ENCODE peak calls at places on chromosomes 11 and 22, in five cellular contexts. One of them, this sample, is unnamed.

GRCh38 chr11:36371590-36371989 is 75.5 kb downstream of the PRR5L start:
- DNase-seq in HCT116: no peak
- DNase-seq in K562: no peak
- DNase-seq in H1: no peak
- DNase-seq in GM12878: no peak
- DNase-seq in this sample: no peak

GRCh38 chr11:112343368-112344039 is 82.8 kb upstream of the PLET1 start:
- DNase-seq in HCT116: no peak
- DNase-seq in K562: no peak
- DNase-seq in H1: no peak
- DNase-seq in GM12878: no peak
- DNase-seq in this sample: no peak

GRCh38 chr11:59429924-59430516 is 3.8 kb upstream of the OR5A2 start:
- DNase-seq in HCT116: peak
- DNase-seq in K562: peak
- DNase-seq in H1: no peak
- DNase-seq in GM12878: peak
- DNase-seq in this sample: peak

GRCh38 chr11:33222052-33222451 is 35.1 kb upstream of the HIPK3 start:
- DNase-seq in HCT116: no peak
- DNase-seq in K562: no peak
- DNase-seq in H1: no peak
- DNase-seq in GM12878: no peak
- DNase-seq in this sample: no peak

GRCh38 chr11:75280227-75280671 is 39.7 kb downstream of the TPBGL start:
- DNase-seq in HCT116: peak
- DNase-seq in K562: peak
- DNase-seq in H1: peak
- DNase-seq in GM12878: peak
- DNase-seq in this sample: peak

GRCh38 chr22:35230839-35231584 is 26.3 kb upstream of the HMGXB4 start:
- DNase-seq in HCT116: peak
- DNase-seq in K562: peak
- DNase-seq in H1: no peak
- DNase-seq in GM12878: no peak
- DNase-seq in this sample: peak

GRCh38 chr11:128407962-128408361 is 179.4 kb downstream of the ETS1 start:
- DNase-seq in HCT116: no peak
- DNase-seq in K562: no peak
- DNase-seq in H1: no peak
- DNase-seq in GM12878: no peak
- DNase-seq in this sample: no peak

GRCh38 chr11:75795276-75796090 is 19.5 kb upstream of the UVRAG start:
- DNase-seq in HCT116: no peak
- DNase-seq in K562: no peak
- DNase-seq in H1: no peak
- DNase-seq in GM12878: no peak
- DNase-seq in this sample: peak

GRCh38 chr11:77865805-77866204 is 44.9 kb downstream of the AAMDC start:
- DNase-seq in HCT116: no peak
- DNase-seq in K562: no peak
- DNase-seq in H1: no peak
- DNase-seq in GM12878: no peak
- DNase-seq in this sample: no peak

GRCh38 chr11:28245131-28245530 is 136.9 kb downstream of the METTL15 start:
- DNase-seq in HCT116: no peak
- DNase-seq in K562: no peak
- DNase-seq in H1: no peak
- DNase-seq in GM12878: no peak
- DNase-seq in this sample: no peak

GRCh38 chr22:23845661-23846469 is 7.1 kb upstream of the DERL3 start:
- DNase-seq in HCT116: no peak
- DNase-seq in K562: no peak
- DNase-seq in H1: no peak
- DNase-seq in GM12878: no peak
- DNase-seq in this sample: no peak

GRCh38 chr11:61417670-61418069 is 12.1 kb downstream of the CPSF7 start:
- DNase-seq in HCT116: no peak
- DNase-seq in K562: no peak
- DNase-seq in H1: no peak
- DNase-seq in GM12878: no peak
- DNase-seq in this sample: peak

GRCh38 chr22:20804650-20805049 is 30.7 kb downstream of the SERPIND1 start:
- DNase-seq in HCT116: no peak
- DNase-seq in K562: no peak
- DNase-seq in H1: no peak
- DNase-seq in GM12878: no peak
- DNase-seq in this sample: no peak

GRCh38 chr22:24053481-24054226 is 42.5 kb downstream of the CABIN1 start:
- DNase-seq in HCT116: no peak
- DNase-seq in K562: no peak
- DNase-seq in H1: no peak
- DNase-seq in GM12878: peak
- DNase-seq in this sample: no peak

GRCh38 chr11:113504586-113504985 is 29.4 kb upstream of the DRD2 start:
- DNase-seq in HCT116: no peak
- DNase-seq in K562: no peak
- DNase-seq in H1: no peak
- DNase-seq in GM12878: no peak
- DNase-seq in this sample: no peak

GRCh38 chr11:31820438-31820818 is 9.3 kb upstream of the PAX6 start:
- DNase-seq in HCT116: no peak
- DNase-seq in K562: no peak
- DNase-seq in H1: no peak
- DNase-seq in GM12878: no peak
- DNase-seq in this sample: no peak

GRCh38 chr22:26568207-26568706 is 21.7 kb downstream of the TPST2 start:
- DNase-seq in HCT116: no peak
- DNase-seq in K562: no peak
- DNase-seq in H1: peak
- DNase-seq in GM12878: no peak
- DNase-seq in this sample: no peak

GRCh38 chr11:125170406-125171031 is 6.0 kb downstream of the PKNOX2 start:
- DNase-seq in HCT116: no peak
- DNase-seq in K562: peak
- DNase-seq in H1: no peak
- DNase-seq in GM12878: no peak
- DNase-seq in this sample: no peak

GRCh38 chr22:46085831-46086576 is 64.3 kb upstream of the PPARA start:
- DNase-seq in HCT116: peak
- DNase-seq in K562: peak
- DNase-seq in H1: no peak
- DNase-seq in GM12878: no peak
- DNase-seq in this sample: no peak

DNA sequence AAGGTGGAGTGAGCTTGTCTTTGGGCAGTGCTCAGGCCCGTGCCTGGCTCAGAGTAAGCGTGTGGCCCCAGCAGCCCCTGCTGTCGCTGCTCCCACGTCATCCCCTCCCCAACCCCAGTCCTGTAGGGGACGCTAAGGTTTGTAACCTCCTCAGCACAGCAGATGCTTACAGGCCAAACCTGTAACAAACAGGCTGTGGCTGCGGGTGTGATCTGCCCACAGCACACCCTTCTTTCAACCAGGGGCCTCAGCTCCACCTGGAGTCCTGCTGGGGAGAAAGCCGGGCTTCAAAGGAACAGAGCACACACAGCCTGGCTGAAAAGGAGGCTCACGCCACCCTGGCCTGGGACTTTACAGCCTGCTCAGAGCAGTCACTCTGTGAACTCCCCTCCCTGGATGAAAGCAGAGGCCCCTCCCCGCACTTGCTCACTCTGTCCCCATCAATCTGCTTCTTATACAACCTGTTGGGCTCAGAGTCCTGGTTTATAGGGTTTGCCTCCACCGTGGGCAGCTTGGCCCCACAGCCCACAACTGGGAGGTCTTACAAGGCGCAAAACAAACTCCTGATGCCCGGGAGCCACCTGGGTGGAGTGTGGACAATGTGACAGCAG is 54.3 kb downstream of the SCUBE1 start:
- DNase-seq in HCT116: no peak
- DNase-seq in K562: no peak
- DNase-seq in H1: no peak
- DNase-seq in GM12878: no peak
- DNase-seq in this sample: no peak
- H3K4me3 ChIP-seq in HCT116: no peak
- H3K4me3 ChIP-seq in K562: no peak
- H3K4me3 ChIP-seq in H1: no peak
- H3K4me3 ChIP-seq in GM12878: no peak
- H3K4me3 ChIP-seq in this sample: no peak

GRCh38 chr22:50576806-50577696 is 1.2 kb downstream of the CPT1B start:
- DNase-seq in HCT116: no peak
- DNase-seq in K562: no peak
- DNase-seq in H1: no peak
- DNase-seq in GM12878: no peak
- DNase-seq in this sample: no peak

GRCh38 chr22:50577697-50577986 is 585 bp downstream of the CPT1B start:
- DNase-seq in HCT116: no peak
- DNase-seq in K562: no peak
- DNase-seq in H1: no peak
- DNase-seq in GM12878: no peak
- DNase-seq in this sample: no peak

GRCh38 chr22:50579752-50580151 is 1.5 kb upstream of the CPT1B start:
- DNase-seq in HCT116: no peak
- DNase-seq in K562: no peak
- DNase-seq in H1: no peak
- DNase-seq in GM12878: no peak
- DNase-seq in this sample: no peak

GRCh38 chr22:50577987-50578775 is at the start of gene CPT1B:
- DNase-seq in HCT116: no peak
- DNase-seq in K562: peak
- DNase-seq in H1: no peak
- DNase-seq in GM12878: no peak
- DNase-seq in this sample: no peak

DNA sequence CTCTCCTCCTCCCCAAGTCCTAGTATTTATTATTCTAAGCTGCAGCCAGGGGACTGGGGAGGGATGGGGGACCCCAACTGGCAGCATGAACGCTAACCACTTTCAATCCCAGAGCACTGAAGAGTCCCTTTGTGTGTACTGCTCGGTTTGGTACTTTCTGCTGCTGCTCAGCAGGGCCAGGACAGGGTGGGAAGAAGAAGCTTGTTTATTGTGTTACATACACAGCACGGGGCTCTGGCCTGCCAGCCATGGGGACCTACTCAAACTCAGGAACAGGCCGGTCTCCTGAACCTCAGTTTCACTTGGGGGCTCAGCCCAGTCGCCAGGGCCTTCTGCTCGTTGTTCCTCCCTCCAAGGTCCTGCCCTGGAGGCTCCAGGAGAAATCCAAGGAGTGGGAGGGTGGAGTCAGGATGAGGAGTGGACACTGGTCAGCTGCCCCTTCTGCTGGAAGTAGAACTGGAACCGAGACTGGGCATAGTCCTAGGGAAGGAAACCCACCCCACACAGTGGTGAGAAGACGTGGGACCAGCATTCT is 616 bp upstream of the CPT1B start:
- DNase-seq in HCT116: no peak
- DNase-seq in K562: no peak
- DNase-seq in H1: no peak
- DNase-seq in GM12878: no peak
- DNase-seq in this sample: no peak
- TF ChIP-seq SP1 in HCT116: no peak
- TF ChIP-seq SP1 in K562: no peak
- TF ChIP-seq SP1 in H1: no peak
- TF ChIP-seq SP1 in GM12878: no peak
- TF ChIP-seq SP1 in this sample: no peak

GRCh38 chr11:69842746-69843528 is 23.7 kb upstream of the FGF3 start:
- DNase-seq in HCT116: no peak
- DNase-seq in K562: no peak
- DNase-seq in H1: no peak
- DNase-seq in GM12878: no peak
- DNase-seq in this sample: no peak

GRCh38 chr11:69841859-69842698 is 22.9 kb upstream of the FGF3 start:
- DNase-seq in HCT116: peak
- DNase-seq in K562: peak
- DNase-seq in H1: no peak
- DNase-seq in GM12878: no peak
- DNase-seq in this sample: no peak

GRCh38 chr11:69840371-69841169 is 21.4 kb upstream of the FGF3 start:
- DNase-seq in HCT116: peak
- DNase-seq in K562: no peak
- DNase-seq in H1: no peak
- DNase-seq in GM12878: no peak
- DNase-seq in this sample: no peak

GRCh38 chr11:69839516-69839915 is 20.3 kb upstream of the FGF3 start:
- DNase-seq in HCT116: no peak
- DNase-seq in K562: no peak
- DNase-seq in H1: no peak
- DNase-seq in GM12878: no peak
- DNase-seq in this sample: no peak

DNA sequence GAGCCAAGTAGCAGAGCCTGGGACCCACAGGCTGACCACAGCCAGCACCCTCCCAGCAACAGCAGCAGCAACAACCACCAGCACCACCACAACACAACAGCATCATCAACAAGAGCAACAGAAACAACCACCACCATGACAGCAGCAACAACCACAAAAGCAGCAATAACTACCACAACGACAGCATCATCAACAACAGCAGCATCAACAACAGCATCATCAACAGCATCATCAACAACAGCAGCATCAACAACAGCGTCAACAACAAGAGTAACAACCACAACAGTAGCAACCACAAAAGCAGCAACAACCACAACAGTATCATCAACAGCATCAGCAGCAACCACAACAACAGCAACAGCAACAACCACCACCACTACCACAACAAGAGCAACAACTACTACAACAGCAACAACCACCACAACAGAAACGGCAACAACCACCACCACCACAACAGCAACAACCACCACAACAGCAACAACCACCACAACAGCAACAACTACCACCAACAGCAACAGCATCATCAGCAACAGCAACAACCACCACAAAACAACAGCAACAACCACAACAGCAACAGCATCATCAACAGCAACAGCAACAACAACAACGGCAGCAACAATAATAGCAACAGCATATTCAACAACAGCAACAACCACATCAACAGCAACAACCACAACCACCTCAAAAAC is 22.1 kb upstream of the FGF3 start:
- DNase-seq in HCT116: no peak
- DNase-seq in K562: no peak
- DNase-seq in H1: no peak
- DNase-seq in GM12878: no peak
- DNase-seq in this sample: no peak
- H3K4me3 ChIP-seq in HCT116: no peak
- H3K4me3 ChIP-seq in K562: no peak
- H3K4me3 ChIP-seq in H1: no peak
- H3K4me3 ChIP-seq in GM12878: no peak
- H3K4me3 ChIP-seq in this sample: no peak

GRCh38 chr22:19244600-19245352 is 46.7 kb downstream of the CLTCL1 start:
- DNase-seq in HCT116: no peak
- DNase-seq in K562: peak
- DNase-seq in H1: no peak
- DNase-seq in GM12878: no peak
- DNase-seq in this sample: no peak
- TF ChIP-seq SP1 in HCT116: no peak
- TF ChIP-seq SP1 in K562: no peak
- TF ChIP-seq SP1 in H1: no peak
- TF ChIP-seq SP1 in GM12878: no peak
- TF ChIP-seq SP1 in this sample: no peak